ENCODE peak calls at places on chromosomes 1 and 21, in ten cellular contexts. L is SK-N-SH, I is left ventricle myocardium inferior, W is cardiac fibroblast, E is HFFc6, S is neural crest cell, O is endothelial cell, M is WTC11, Q is epithelial cell of esophagus, D is upper lobe of right lung. V is an unnamed sample.

GRCh38 chr1:57272601-57273000 is 151.3 kb downstream of the DAB1 start:
- DNase-seq in I (no peak), D (no peak), L (no peak), O (no peak), E (no peak), S (no peak), M (no peak), W (no peak), Q (no peak), V (no peak)

GRCh38 chr1:230713915-230714764 is at the start of gene AGT:
- DNase-seq in I (peak), S (no peak), O (no peak), E (peak), D (no peak), W (peak), M (no peak), L (no peak), Q (no peak), V (peak)

GRCh38 chr1:167722152-167722869 is 529 bp downstream of the MPZL1 start:
- DNase-seq in O (peak), W (peak), Q (peak), D (peak), L (peak), I (no peak), E (no peak), S (no peak), M (peak), V (peak)

GRCh38 chr1:54249798-54250497 is 50.0 kb downstream of the MRPL37 start:
- DNase-seq in I (no peak), O (no peak), Q (peak), E (peak), L (no peak), W (peak), D (no peak), S (no peak), M (no peak), V (peak)

GRCh38 chr1:59768752-59769411 is 45.9 kb upstream of the HOOK1 start:
- DNase-seq in E (no peak), I (no peak), W (no peak), S (no peak), M (no peak), Q (peak), O (no peak), D (no peak), L (no peak), V (no peak)

GRCh38 chr21:16773206-16773605 is 739.6 kb upstream of the CXADR start:
- DNase-seq in S (no peak), W (peak), I (no peak), M (no peak), O (no peak), Q (no peak), L (no peak), E (peak), D (no peak), V (no peak)

GRCh38 chr1:96116707-96117106 is 604.9 kb upstream of the PTBP2 start:
- DNase-seq in E (no peak), S (no peak), M (no peak), O (no peak), I (no peak), D (no peak), W (no peak), L (no peak), Q (no peak), V (no peak)

GRCh38 chr1:203327684-203328457 is 22.6 kb downstream of the BTG2 start:
- DNase-seq in E (no peak), Q (peak), S (peak), O (no peak), L (peak), W (peak), I (peak), M (no peak), D (no peak), V (peak)

GRCh38 chr1:10612446-10613160 is 137.9 kb downstream of the PEX14 start:
- DNase-seq in I (no peak), D (no peak), W (no peak), M (no peak), E (no peak), O (no peak), Q (no peak), L (peak), S (no peak), V (no peak)

GRCh38 chr1:1069061-1069710 is 4.9 kb downstream of the RNF223 start:
- DNase-seq in D (peak), O (peak), Q (peak), S (peak), W (peak), I (peak), E (peak), L (peak), M (peak), V (peak)

GRCh38 chr1:59232209-59232608 is 64.7 kb upstream of the FGGY start:
- DNase-seq in E (no peak), M (no peak), D (no peak), Q (peak), O (no peak), I (no peak), W (no peak), L (no peak), S (no peak), V (no peak)

GRCh38 chr1:62089570-62089969 is 105.1 kb upstream of the L1TD1 start:
- DNase-seq in S (no peak), M (no peak), Q (no peak), I (no peak), L (no peak), D (no peak), O (no peak), E (no peak), W (no peak), V (no peak)

GRCh38 chr1:119556423-119556822 is 49.4 kb downstream of the HSD3B1 start:
- DNase-seq in Q (no peak), S (no peak), E (no peak), L (no peak), I (no peak), W (no peak), D (no peak), M (no peak), O (no peak), V (no peak)

DNA sequence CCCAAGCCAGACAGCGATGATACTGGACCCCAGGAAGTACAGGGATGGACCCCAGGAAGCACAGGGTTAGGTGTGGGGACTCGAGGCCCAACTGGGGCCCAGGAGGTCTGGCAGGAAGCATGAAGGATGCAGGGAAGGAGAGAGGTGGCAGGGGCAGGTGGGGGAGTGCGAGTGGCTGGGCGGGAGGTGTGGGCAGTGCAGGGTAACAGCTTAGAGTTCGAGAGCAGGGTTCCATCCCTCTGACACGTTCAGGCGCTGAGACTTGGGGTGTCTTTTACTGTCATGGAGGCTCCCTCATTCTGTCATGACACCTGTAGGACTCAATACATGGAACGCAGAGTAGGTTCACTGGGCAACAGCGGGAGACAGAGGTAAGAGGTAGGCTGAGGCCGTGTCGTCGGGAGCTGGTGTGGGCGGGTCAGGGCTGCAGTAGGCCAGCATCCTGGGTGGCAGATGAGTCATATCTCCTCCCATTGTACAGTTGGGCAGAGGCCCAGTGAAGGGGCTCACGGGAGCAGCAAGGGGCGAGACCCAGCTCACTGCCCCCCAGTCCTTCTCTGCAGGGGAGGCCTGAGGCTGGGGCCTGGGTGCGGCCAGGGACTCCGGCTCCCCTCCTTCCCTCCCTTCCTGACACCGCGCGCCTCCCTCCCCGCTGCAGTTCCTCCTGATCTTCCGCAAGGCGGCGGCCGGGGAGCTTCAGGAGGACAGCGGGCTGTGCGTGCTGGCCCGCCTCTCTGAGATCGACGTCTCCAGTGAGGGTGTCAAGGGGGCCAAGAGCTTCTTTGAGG is 11.6 kb upstream of the CTRC start:
- DNase-seq in L (no peak), D (no peak), Q (peak), I (no peak), M (no peak), W (peak), O (no peak), S (no peak), E (no peak), V (peak)
- TF ChIP-seq CTCF in L (no peak), D (peak), Q (no peak), I (peak), M (no peak), W (peak), O (no peak), S (no peak), E (no peak), V (no peak)

GRCh38 chr1:247290576-247290975 is 34.7 kb downstream of the VN1R5 start:
- DNase-seq in Q (no peak), L (no peak), M (no peak), I (no peak), O (no peak), D (no peak), E (no peak), W (no peak), S (no peak), V (no peak)

GRCh38 chr1:247286134-247286670 is 30.3 kb downstream of the VN1R5 start:
- DNase-seq in L (no peak), Q (no peak), E (no peak), S (no peak), I (no peak), D (no peak), W (no peak), M (no peak), O (no peak), V (no peak)

GRCh38 chr1:247288341-247288740 is 32.5 kb downstream of the VN1R5 start:
- DNase-seq in I (no peak), W (no peak), E (no peak), L (no peak), M (no peak), D (no peak), S (no peak), Q (no peak), O (no peak), V (no peak)

GRCh38 chr1:247291161-247291560 is 35.3 kb downstream of the VN1R5 start:
- DNase-seq in W (no peak), Q (no peak), E (no peak), S (no peak), D (no peak), I (no peak), M (no peak), L (no peak), O (no peak), V (no peak)

DNA sequence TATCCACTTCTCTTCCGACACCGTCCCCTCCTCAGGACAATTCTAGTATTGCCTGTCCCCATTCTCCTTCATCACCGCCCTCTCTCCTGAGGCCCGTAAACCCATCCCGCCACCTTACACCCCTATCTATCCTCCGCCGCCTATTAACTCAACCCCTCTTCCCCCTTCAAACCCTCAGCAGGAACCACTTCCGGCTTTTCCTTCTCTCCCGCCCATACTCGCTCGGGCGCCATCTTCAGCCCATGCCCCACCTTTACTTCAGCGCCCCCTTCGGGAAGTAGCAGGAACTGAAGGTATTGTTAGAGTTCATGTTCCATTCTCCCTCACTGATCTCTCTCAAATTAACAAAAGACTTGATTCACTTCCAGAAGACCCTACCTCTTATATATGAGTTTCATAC is 31.6 kb downstream of the VN1R5 start:
- DNase-seq in Q (no peak), S (no peak), W (no peak), I (no peak), E (no peak), M (peak), L (no peak), O (no peak), D (no peak), V (no peak)
- TF ChIP-seq CTCF in Q (no peak), S (no peak), W (peak), I (no peak), E (peak), M (peak), L (peak), O (peak), D (no peak), V (no peak)

DNA sequence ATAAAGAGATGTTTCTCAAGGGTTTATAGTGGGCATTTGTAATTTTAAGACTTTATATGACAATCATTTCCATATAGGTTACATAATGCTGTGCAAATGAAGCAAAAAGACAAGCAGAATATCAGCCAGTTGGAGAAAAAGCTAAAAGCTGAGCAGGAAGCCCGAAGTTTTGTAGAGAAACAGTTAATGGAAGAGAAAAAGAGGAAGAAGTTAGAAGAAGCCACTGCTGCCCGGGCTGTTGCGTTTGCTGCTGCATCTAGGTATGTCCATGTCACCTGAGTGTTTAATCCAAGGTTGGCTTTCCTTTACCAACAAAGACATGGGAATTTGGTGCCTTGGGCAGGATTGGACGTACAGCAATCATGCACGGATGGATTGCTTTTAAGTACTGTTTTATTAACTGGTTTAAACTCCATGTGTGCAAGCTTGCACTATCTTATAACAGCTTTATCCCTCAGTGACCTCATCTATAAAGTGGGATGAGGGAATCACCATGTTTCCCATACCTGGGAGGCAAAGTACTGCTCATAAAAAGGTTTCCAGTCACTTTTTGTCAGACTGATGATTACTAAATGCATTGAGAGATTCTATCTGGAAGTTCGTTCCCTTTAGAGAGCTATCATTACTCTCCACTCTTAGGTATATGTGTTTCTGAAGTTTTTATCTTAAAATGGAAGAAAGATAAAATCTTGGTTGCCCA is 55.0 kb downstream of the MACO1 start:
- DNase-seq in M (no peak), W (no peak), L (no peak), S (no peak), I (no peak), Q (no peak), D (no peak), O (no peak), E (no peak), V (no peak)
- TF ChIP-seq CTCF in M (no peak), W (no peak), L (no peak), S (no peak), I (no peak), Q (no peak), D (no peak), O (no peak), E (no peak), V (no peak)

DNA sequence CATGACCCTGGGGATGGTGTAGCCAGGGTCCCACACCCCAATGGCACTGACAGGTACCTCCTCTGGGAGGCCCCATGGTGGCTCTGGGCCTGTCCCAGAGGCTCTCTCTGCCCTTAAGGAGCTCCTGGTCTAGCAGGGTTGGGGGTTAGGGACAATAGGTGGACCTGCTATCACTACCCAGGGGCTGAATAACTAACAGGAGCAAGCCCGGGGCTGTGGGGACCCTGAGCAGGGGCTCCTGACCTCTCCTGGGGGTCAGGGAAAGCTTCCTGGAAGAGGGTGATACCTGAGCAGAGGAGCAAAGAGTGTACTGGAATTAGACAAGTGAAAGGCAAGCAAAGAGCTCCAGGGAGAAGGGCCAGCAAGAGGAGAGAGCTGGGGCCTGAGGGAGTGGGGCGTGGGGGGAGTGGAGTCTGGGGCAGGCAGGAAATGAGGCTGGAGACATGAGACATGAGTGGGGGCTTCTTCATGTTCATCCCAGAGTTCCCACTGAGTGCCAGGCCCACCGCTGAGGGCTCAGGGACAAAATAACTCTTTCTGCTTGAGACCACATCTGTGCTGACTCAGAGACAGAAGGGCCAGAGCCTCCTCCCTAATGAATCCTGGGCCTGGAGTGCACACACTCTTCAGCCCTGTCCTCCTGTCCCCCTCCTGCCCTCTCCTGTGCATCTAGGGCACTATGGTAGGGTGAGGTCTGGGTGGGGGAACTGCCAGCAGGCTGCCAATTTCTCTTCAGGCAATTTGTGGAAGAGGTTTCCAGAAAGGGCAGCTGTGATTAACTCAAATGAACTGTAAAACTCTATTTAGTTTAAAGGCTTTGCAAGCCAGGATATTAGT is 517.7 kb downstream of the PTPRU start:
- DNase-seq in S (no peak), M (no peak), D (no peak), I (no peak), O (no peak), E (no peak), Q (no peak), W (no peak), L (peak), V (no peak)
- TF ChIP-seq CTCF in S (no peak), M (no peak), D (no peak), I (no peak), O (no peak), E (no peak), Q (no peak), W (no peak), L (no peak), V (no peak)

GRCh38 chr1:226186124-226187018 is at the start of gene ACBD3:
- DNase-seq in M (peak), S (peak), L (peak), E (peak), I (peak), W (peak), O (peak), Q (peak), D (peak), V (peak)
- TF ChIP-seq CTCF in M (no peak), S (no peak), L (peak), E (peak), I (peak), W (no peak), O (no peak), Q (no peak), D (peak), V (no peak)

GRCh38 chr1:89632213-89633102 is 462 bp upstream of the LRRC8C start:
- DNase-seq in L (peak), E (peak), M (peak), O (peak), I (peak), S (peak), W (peak), Q (peak), D (peak), V (peak)
- TF ChIP-seq CTCF in L (peak), E (peak), M (peak), O (no peak), I (peak), S (peak), W (no peak), Q (no peak), D (peak), V (peak)

V was measured in MCF 10A.